ENCODE peak calls at places on chromosome 17, in seven cellular contexts. D, A, M, O, Y, N and C are unnamed samples.

GRCh38 chr17:45428954-45429337 is 3.7 kb downstream of the ARHGAP27 start:
- DNase-seq in D (no peak), A (no peak), M (no peak), O (no peak), Y (no peak), N (no peak), C (no peak)

GRCh38 chr17:2694381-2695242 is 17.0 kb downstream of the CLUH start:
- DNase-seq in D (no peak), A (no peak), M (no peak), O (no peak), Y (no peak), N (no peak), C (no peak)

GRCh38 chr17:72244494-72244893 is 123.7 kb downstream of the SOX9 start:
- DNase-seq in D (no peak), A (peak; percentile 34), M (no peak), O (no peak), Y (no peak), N (no peak), C (no peak)

GRCh38 chr17:78839173-78839761 is 1.3 kb downstream of the USP36 start:
- DNase-seq in D (no peak), A (peak; percentile 86), M (no peak), O (no peak), Y (no peak), N (peak; percentile 22), C (no peak)

GRCh38 chr17:68302666-68303065 is 11.4 kb downstream of the ARSG start:
- DNase-seq in D (no peak), A (no peak), M (no peak), O (no peak), Y (no peak), N (no peak), C (no peak)

GRCh38 chr17:72488542-72489272 is 367.9 kb downstream of the SOX9 start:
- DNase-seq in D (no peak), A (no peak), M (no peak), O (no peak), Y (no peak), N (no peak), C (no peak)

GRCh38 chr17:39954876-39955275 is 7.9 kb upstream of the GSDMA start:
- DNase-seq in D (peak; percentile 66), A (no peak), M (no peak), O (no peak), Y (no peak), N (peak; percentile 56), C (no peak)

GRCh38 chr17:9810100-9810949 is 11.6 kb downstream of the GSG1L2 start:
- DNase-seq in D (no peak), A (no peak), M (no peak), O (no peak), Y (no peak), N (no peak), C (no peak)

GRCh38 chr17:17042851-17043667 is 802 bp downstream of the MPRIP start:
- DNase-seq in D (peak; percentile 49), A (peak; percentile 66), M (no peak), O (peak; percentile 67), Y (no peak), N (peak; percentile 39), C (peak; percentile 20)

GRCh38 chr17:77829871-77830799 is 128.4 kb upstream of the TNRC6C start:
- DNase-seq in D (no peak), A (peak; percentile 72), M (no peak), O (peak; percentile 65), Y (no peak), N (no peak), C (no peak)

GRCh38 chr17:75124041-75124818 is 7.3 kb downstream of the NT5C start:
- DNase-seq in D (no peak), A (peak; percentile 18), M (peak; percentile 70), O (peak; percentile 36), Y (no peak), N (no peak), C (no peak)

GRCh38 chr17:72926171-72926570 is 166.3 kb downstream of the SLC39A11 start:
- DNase-seq in D (no peak), A (peak; percentile 41), M (no peak), O (no peak), Y (no peak), N (no peak), C (no peak)

GRCh38 chr17:27477050-27477647 is 20.9 kb downstream of the KSR1 start:
- DNase-seq in D (no peak), A (no peak), M (peak; percentile 53), O (no peak), Y (no peak), N (peak; percentile 29), C (no peak)

DNA sequence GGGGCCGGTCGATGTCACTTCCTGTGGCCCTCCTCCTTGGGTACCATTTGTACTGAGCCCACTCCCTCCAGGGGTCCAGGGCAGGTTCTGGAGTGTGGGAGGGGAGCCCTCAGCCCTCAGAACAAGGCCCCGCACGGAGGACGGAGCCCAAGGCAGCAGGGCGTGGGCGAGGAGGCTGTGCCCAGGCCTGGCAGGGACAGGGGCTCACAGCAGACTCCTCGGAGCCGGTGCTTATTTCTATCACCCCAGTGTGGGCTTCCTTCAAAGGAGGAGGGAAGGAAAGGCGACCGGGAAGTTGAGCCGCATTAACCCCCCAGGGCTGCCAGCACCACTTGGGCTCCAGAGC is 54.0 kb downstream of the ABR start:
- DNase-seq in D (no peak), A (no peak), M (no peak), O (no peak), Y (no peak), N (no peak), C (no peak)
- H2BK120ac ChIP-seq in D (no peak overlapping the region), A (no peak overlapping the region), M (no peak overlapping the region), O (no peak overlapping the region), Y (no peak overlapping the region), N (no peak overlapping the region), C (no peak overlapping the region)

GRCh38 chr17:34378664-34379101 is 15.7 kb upstream of the CCL1 start:
- DNase-seq in D (no peak), A (no peak), M (no peak), O (no peak), Y (no peak), N (no peak), C (no peak)
- H3K4me2 ChIP-seq in D (no peak overlapping the region), A (no peak overlapping the region), M (no peak overlapping the region), O (no peak overlapping the region), Y (no peak overlapping the region), N (no peak overlapping the region), C (no peak overlapping the region)

GRCh38 chr17:82936768-82937171 is 96.9 kb upstream of the ZNF750 start:
- DNase-seq in D (no peak), A (no peak), M (no peak), O (no peak), Y (no peak), N (no peak), C (no peak)
- H2BK120ac ChIP-seq in D (no peak overlapping the region), A (no peak overlapping the region), M (no peak overlapping the region), O (no peak overlapping the region), Y (no peak overlapping the region), N (no peak overlapping the region), C (no peak overlapping the region)

DNA sequence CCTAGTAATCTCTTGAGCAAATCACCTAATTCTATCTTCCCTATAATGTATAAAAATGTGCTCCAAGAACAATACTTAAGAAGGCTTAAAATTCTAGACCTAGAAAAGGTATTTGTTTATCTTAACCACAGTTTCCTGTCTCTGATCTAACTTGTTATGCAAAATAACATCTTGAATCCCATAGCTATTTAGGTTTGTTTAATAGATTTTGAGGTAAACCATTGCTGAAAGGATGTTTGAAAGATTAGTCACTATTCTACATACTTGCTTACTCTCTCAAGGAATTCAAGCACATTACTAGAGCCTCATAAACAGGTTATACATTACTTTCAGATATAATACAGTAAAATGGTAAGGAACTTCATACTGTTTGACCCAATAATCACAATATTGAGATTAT is 13.0 kb downstream of the CA10 start:
- DNase-seq in D (no peak), A (no peak), M (no peak), O (peak; percentile 31), Y (no peak), N (peak; percentile 65), C (no peak)
- H3K4me2 ChIP-seq in D (no peak overlapping the region), A (no peak overlapping the region), M (no peak overlapping the region), O (no peak overlapping the region), Y (no peak overlapping the region), N (no peak overlapping the region), C (no peak overlapping the region)

DNA sequence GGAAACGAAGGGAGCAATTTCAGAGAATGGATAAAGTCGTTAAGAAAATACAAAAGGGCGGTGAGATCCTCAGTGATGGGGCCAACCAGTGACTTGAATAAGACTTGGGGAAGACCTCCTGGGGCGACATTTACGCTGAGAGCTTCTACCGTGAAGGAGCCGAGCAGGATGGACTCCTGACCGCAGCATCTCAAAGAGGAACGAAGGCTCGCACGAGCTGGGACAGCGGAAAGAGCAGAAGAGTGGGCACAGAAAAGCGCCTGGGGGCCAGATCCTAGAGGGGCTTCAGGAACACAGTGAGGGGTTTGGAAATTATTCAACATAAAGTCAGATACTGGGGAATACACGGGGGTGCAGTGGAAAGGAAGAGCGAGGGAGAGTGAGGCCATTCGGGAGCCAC is 17.5 kb downstream of the ZNF750 start:
- DNase-seq in D (no peak), A (no peak), M (no peak), O (no peak), Y (no peak), N (no peak), C (no peak)
- H2BK120ac ChIP-seq in D (no peak overlapping the region), A (no peak overlapping the region), M (no peak overlapping the region), O (no peak overlapping the region), Y (no peak overlapping the region), N (no peak overlapping the region), C (no peak overlapping the region)

GRCh38 chr17:4426499-4427208 is 7.1 kb upstream of the SPNS3 start:
- DNase-seq in D (no peak), A (no peak), M (no peak), O (no peak), Y (no peak), N (no peak), C (no peak)
- H3K4me2 ChIP-seq in D (no peak overlapping the region), A (no peak overlapping the region), M (no peak overlapping the region), O (no peak overlapping the region), Y (no peak overlapping the region), N (no peak overlapping the region), C (no peak overlapping the region)

GRCh38 chr17:67025216-67025792 is 19.1 kb upstream of the CACNG1 start:
- DNase-seq in D (no peak), A (no peak), M (no peak), O (no peak), Y (no peak), N (no peak), C (no peak)
- H2BK120ac ChIP-seq in D (no peak overlapping the region), A (no peak overlapping the region), M (no peak overlapping the region), O (no peak overlapping the region), Y (no peak overlapping the region), N (no peak overlapping the region), C (no peak overlapping the region)